ENCODE peak calls at places on chromosomes 3 and 15, in ten cellular contexts. Q is tibial artery, U is COR-L47, B is NCI-H2081 treated with DMSO at 0.1 percent for 48 hours, P is pulmonary artery endothelial cell, V is non-pigmented ciliary epithelial cell, L is HT1080, M is endothelial cell, N is HuH-7.5, H is uterus. C is an unnamed sample.

GRCh38 chr3:172461530-172462138 is 13.4 kb upstream of the GHSR start:
- DNase-seq in Q (no peak), U (no peak), B (no peak), P (no peak), V (no peak), L (peak), M (no peak), N (peak), H (no peak), C (peak)

GRCh38 chr3:69250014-69250413 is 127.6 kb upstream of the LMOD3 start:
- DNase-seq in Q (no peak), U (no peak), B (no peak), P (no peak), V (peak), L (no peak), M (peak), N (no peak), H (no peak), C (no peak)

GRCh38 chr3:67518196-67518595 is 136.2 kb downstream of the SUCLG2 start:
- DNase-seq in Q (no peak), U (peak), B (peak), P (no peak), V (no peak), L (no peak), M (no peak), N (no peak), H (no peak), C (no peak)

GRCh38 chr3:27638604-27639003 is 83.5 kb downstream of the EOMES start:
- DNase-seq in Q (no peak), U (no peak), B (no peak), P (no peak), V (no peak), L (no peak), M (no peak), N (no peak), H (no peak), C (no peak)

GRCh38 chr3:149085828-149086231 is 503 bp downstream of the HLTF start:
- DNase-seq in Q (no peak), U (peak), B (no peak), P (no peak), V (no peak), L (no peak), M (peak), N (no peak), H (no peak), C (peak)

GRCh38 chr15:65089206-65089824 is 12.8 kb downstream of the KBTBD13 start:
- DNase-seq in Q (peak), U (no peak), B (no peak), P (no peak), V (no peak), L (no peak), M (no peak), N (peak), H (peak), C (no peak)

GRCh38 chr3:46812237-46812791 is 50.9 kb downstream of the MYL3 start:
- DNase-seq in Q (peak), U (no peak), B (no peak), P (no peak), V (no peak), L (no peak), M (peak), N (peak), H (peak), C (peak)

GRCh38 chr15:31267161-31268107 is 59.2 kb upstream of the KLF13 start:
- DNase-seq in Q (peak), U (no peak), B (no peak), P (no peak), V (no peak), L (no peak), M (no peak), N (no peak), H (no peak), C (no peak)

GRCh38 chr3:183824761-183825379 is 507 bp downstream of the MAP6D1 start:
- DNase-seq in Q (peak), U (peak), B (no peak), P (no peak), V (no peak), L (no peak), M (no peak), N (no peak), H (no peak), C (no peak)

GRCh38 chr15:75751116-75751875 is 38.6 kb upstream of the CSPG4 start:
- DNase-seq in Q (peak), U (no peak), B (no peak), P (no peak), V (no peak), L (no peak), M (no peak), N (no peak), H (no peak), C (no peak)

GRCh38 chr15:96273317-96274086 is 57.0 kb upstream of the NR2F2 start:
- DNase-seq in Q (no peak), U (no peak), B (no peak), P (peak), V (peak), L (peak), M (no peak), N (no peak), H (no peak), C (peak)

GRCh38 chr15:100923076-100923475 is 3.9 kb downstream of the LRRK1 start:
- DNase-seq in Q (no peak), U (no peak), B (no peak), P (no peak), V (no peak), L (no peak), M (no peak), N (no peak), H (no peak), C (no peak)

GRCh38 chr3:71629289-71630252 is 46.0 kb upstream of the FOXP1 start:
- DNase-seq in Q (peak), U (no peak), B (no peak), P (no peak), V (no peak), L (no peak), M (no peak), N (no peak), H (peak), C (no peak)

GRCh38 chr3:33525232-33525631 is 85.0 kb upstream of the UBP1 start:
- DNase-seq in Q (no peak), U (no peak), B (no peak), P (no peak), V (no peak), L (no peak), M (no peak), N (no peak), H (no peak), C (no peak)

GRCh38 chr3:114527036-114527644 is 233.3 kb downstream of the TIGIT start:
- DNase-seq in Q (no peak), U (no peak), B (no peak), P (no peak), V (no peak), L (peak), M (peak), N (peak), H (no peak), C (no peak)

GRCh38 chr3:4223783-4224182 is 79.4 kb upstream of the SETMAR start:
- DNase-seq in Q (no peak), U (no peak), B (no peak), P (no peak), V (no peak), L (no peak), M (no peak), N (no peak), H (no peak), C (no peak)

GRCh38 chr3:140898340-140899180 is 43.1 kb upstream of the SLC25A36 start:
- DNase-seq in Q (no peak), U (peak), B (peak), P (no peak), V (peak), L (peak), M (peak), N (no peak), H (no peak), C (peak)

GRCh38 chr3:5226783-5227182 is 39.3 kb downstream of the EDEM1 start:
- DNase-seq in Q (no peak), U (no peak), B (no peak), P (no peak), V (peak), L (peak), M (no peak), N (no peak), H (no peak), C (peak)

GRCh38 chr3:40387001-40387894 is at the start of gene ENTPD3:
- DNase-seq in Q (no peak), U (peak), B (no peak), P (no peak), V (no peak), L (no peak), M (peak), N (no peak), H (no peak), C (no peak)

GRCh38 chr3:136626448-136626847 is 125.7 kb downstream of the STAG1 start:
- DNase-seq in Q (no peak), U (no peak), B (no peak), P (no peak), V (no peak), L (no peak), M (no peak), N (no peak), H (no peak), C (no peak)

GRCh38 chr3:65732060-65732933 is 306.4 kb downstream of the MAGI1 start:
- DNase-seq in Q (no peak), U (no peak), B (no peak), P (peak), V (peak), L (peak), M (peak), N (peak), H (peak), C (peak)

GRCh38 chr3:143362115-143362992 is 242.8 kb downstream of the CHST2 start:
- DNase-seq in Q (no peak), U (no peak), B (no peak), P (no peak), V (no peak), L (no peak), M (no peak), N (no peak), H (no peak), C (no peak)

GRCh38 chr3:20096135-20096685 is 56.0 kb downstream of the KAT2B start:
- DNase-seq in Q (no peak), U (no peak), B (no peak), P (no peak), V (no peak), L (no peak), M (no peak), N (no peak), H (no peak), C (no peak)

GRCh38 chr3:65352951-65353350 is 665.2 kb upstream of the ADAMTS9 start:
- DNase-seq in Q (no peak), U (no peak), B (no peak), P (no peak), V (no peak), L (no peak), M (no peak), N (no peak), H (no peak), C (no peak)

GRCh38 chr3:101735833-101736232 is 11.4 kb downstream of the CEP97 start:
- DNase-seq in Q (no peak), U (no peak), B (no peak), P (no peak), V (no peak), L (no peak), M (no peak), N (no peak), H (no peak), C (no peak)

GRCh38 chr15:60423540-60423939 is 25.8 kb upstream of the ANXA2 start:
- DNase-seq in Q (no peak), U (peak), B (no peak), P (no peak), V (peak), L (peak), M (peak), N (no peak), H (no peak), C (no peak)